ENCODE peak calls at places on chromosomes 2 and 18, in five cellular contexts. One of them, this sample, is unnamed.
A peak's percentile ranks its signal among the peaks of the same experiment; 100 is the strongest.

GRCh38 chr18:69727912-69728572 is 219.6 kb downstream of the CD226 start:
- DNase-seq in AG09309: no peak
- DNase-seq in IMR-90: no peak
- DNase-seq in tibial artery: no peak
- DNase-seq in psoas muscle: no peak
- DNase-seq in this sample: no peak

GRCh38 chr2:167925775-167926174 is 321.6 kb downstream of the STK39 start:
- DNase-seq in AG09309: no peak
- DNase-seq in psoas muscle: no peak
- DNase-seq in tibial artery: no peak
- DNase-seq in IMR-90: no peak
- DNase-seq in this sample: no peak

GRCh38 chr18:5518899-5519371 is 24.9 kb downstream of the EPB41L3 start:
- DNase-seq in AG09309: no peak
- DNase-seq in psoas muscle: no peak
- DNase-seq in IMR-90: peak; percentile 71
- DNase-seq in tibial artery: no peak
- DNase-seq in this sample: peak; percentile 90

GRCh38 chr2:85797959-85798358 is 44.2 kb downstream of the ATOH8 start:
- DNase-seq in AG09309: no peak
- DNase-seq in IMR-90: peak; percentile 49
- DNase-seq in tibial artery: peak; percentile 16
- DNase-seq in psoas muscle: no peak
- DNase-seq in this sample: peak; percentile 63

GRCh38 chr2:191638079-191638801 is 39.7 kb upstream of the NABP1 start:
- DNase-seq in IMR-90: no peak
- DNase-seq in AG09309: no peak
- DNase-seq in psoas muscle: no peak
- DNase-seq in tibial artery: no peak
- DNase-seq in this sample: no peak

GRCh38 chr2:182904844-182905243 is 38.4 kb upstream of the FRZB start:
- DNase-seq in psoas muscle: no peak
- DNase-seq in IMR-90: no peak
- DNase-seq in AG09309: no peak
- DNase-seq in tibial artery: no peak
- DNase-seq in this sample: no peak

GRCh38 chr2:132416080-132416911 is at the start of gene GPR39:
- DNase-seq in tibial artery: peak; percentile 33
- DNase-seq in psoas muscle: peak; percentile 72
- DNase-seq in AG09309: peak; percentile 84
- DNase-seq in IMR-90: peak; percentile 96
- DNase-seq in this sample: peak; percentile 94

GRCh38 chr18:33580540-33580939 is 2.5 kb downstream of the ASXL3 start:
- DNase-seq in tibial artery: no peak
- DNase-seq in IMR-90: no peak
- DNase-seq in psoas muscle: no peak
- DNase-seq in AG09309: no peak
- DNase-seq in this sample: no peak

GRCh38 chr2:134727385-134727784 is 8.6 kb upstream of the TMEM163 start:
- DNase-seq in AG09309: no peak
- DNase-seq in psoas muscle: no peak
- DNase-seq in tibial artery: no peak
- DNase-seq in IMR-90: no peak
- DNase-seq in this sample: peak; percentile 47

GRCh38 chr18:78822886-78823285 is 156.7 kb upstream of the SALL3 start:
- DNase-seq in psoas muscle: no peak
- DNase-seq in tibial artery: no peak
- DNase-seq in IMR-90: no peak
- DNase-seq in AG09309: no peak
- DNase-seq in this sample: no peak

GRCh38 chr18:48024009-48024512 is 93.6 kb upstream of the SMAD2 start:
- DNase-seq in psoas muscle: no peak
- DNase-seq in AG09309: no peak
- DNase-seq in tibial artery: no peak
- DNase-seq in IMR-90: no peak
- DNase-seq in this sample: no peak

GRCh38 chr2:168475636-168476035 is 19.6 kb downstream of the CERS6 start:
- DNase-seq in tibial artery: no peak
- DNase-seq in IMR-90: no peak
- DNase-seq in psoas muscle: no peak
- DNase-seq in AG09309: no peak
- DNase-seq in this sample: no peak

GRCh38 chr2:209331291-209331844 is 92.5 kb upstream of the MAP2 start:
- DNase-seq in tibial artery: no peak
- DNase-seq in psoas muscle: no peak
- DNase-seq in IMR-90: peak; percentile 28
- DNase-seq in AG09309: peak; percentile 5
- DNase-seq in this sample: peak; percentile 66

GRCh38 chr2:237995036-237995435 is 28.2 kb downstream of the UBE2F start:
- DNase-seq in IMR-90: no peak
- DNase-seq in AG09309: no peak
- DNase-seq in psoas muscle: no peak
- DNase-seq in tibial artery: no peak
- DNase-seq in this sample: no peak

GRCh38 chr2:175490306-175490705 is 308.8 kb upstream of the ATP5MC3 start:
- DNase-seq in AG09309: no peak
- DNase-seq in tibial artery: no peak
- DNase-seq in psoas muscle: no peak
- DNase-seq in IMR-90: no peak
- DNase-seq in this sample: no peak

GRCh38 chr2:61411109-61411508 is 59.8 kb downstream of the USP34 start:
- DNase-seq in IMR-90: no peak
- DNase-seq in psoas muscle: no peak
- DNase-seq in tibial artery: no peak
- DNase-seq in AG09309: no peak
- DNase-seq in this sample: no peak

GRCh38 chr18:457120-457519 is 43.4 kb downstream of the COLEC12 start:
- DNase-seq in psoas muscle: peak; percentile 80
- DNase-seq in AG09309: peak; percentile 59
- DNase-seq in tibial artery: peak; percentile 70
- DNase-seq in IMR-90: peak; percentile 70
- DNase-seq in this sample: peak; percentile 95

GRCh38 chr18:42752921-42753320 is 362.6 kb downstream of the RIT2 start:
- DNase-seq in tibial artery: no peak
- DNase-seq in AG09309: no peak
- DNase-seq in psoas muscle: no peak
- DNase-seq in IMR-90: no peak
- DNase-seq in this sample: no peak

GRCh38 chr2:158921599-158922408 is 46.6 kb upstream of the TANC1 start:
- DNase-seq in tibial artery: no peak
- DNase-seq in psoas muscle: no peak
- DNase-seq in AG09309: no peak
- DNase-seq in IMR-90: no peak
- DNase-seq in this sample: no peak

GRCh38 chr2:127134833-127135830 is 28.2 kb upstream of the BIN1 start:
- DNase-seq in tibial artery: no peak
- DNase-seq in IMR-90: no peak
- DNase-seq in AG09309: no peak
- DNase-seq in psoas muscle: peak; percentile 70
- DNase-seq in this sample: no peak

GRCh38 chr2:72581560-72582181 is 244.2 kb downstream of the EXOC6B start:
- DNase-seq in psoas muscle: no peak
- DNase-seq in AG09309: no peak
- DNase-seq in tibial artery: no peak
- DNase-seq in IMR-90: no peak
- DNase-seq in this sample: no peak

GRCh38 chr2:191656792-191657191 is 21.1 kb upstream of the NABP1 start:
- DNase-seq in AG09309: no peak
- DNase-seq in psoas muscle: no peak
- DNase-seq in IMR-90: no peak
- DNase-seq in tibial artery: no peak
- DNase-seq in this sample: no peak

GRCh38 chr2:25238920-25239319 is 70.5 kb upstream of the POMC start:
- DNase-seq in tibial artery: no peak
- DNase-seq in IMR-90: no peak
- DNase-seq in psoas muscle: no peak
- DNase-seq in AG09309: no peak
- DNase-seq in this sample: no peak

GRCh38 chr18:12254137-12254819 is at the start of gene CIDEA:
- DNase-seq in IMR-90: no peak
- DNase-seq in AG09309: no peak
- DNase-seq in psoas muscle: peak; percentile 46
- DNase-seq in tibial artery: no peak
- DNase-seq in this sample: no peak

GRCh38 chr18:12254820-12255511 is 805 bp downstream of the CIDEA start:
- DNase-seq in psoas muscle: peak; percentile 33
- DNase-seq in tibial artery: no peak
- DNase-seq in AG09309: no peak
- DNase-seq in IMR-90: no peak
- DNase-seq in this sample: no peak

GRCh38 chr18:12253027-12253426 is 1.1 kb upstream of the CIDEA start:
- DNase-seq in IMR-90: no peak
- DNase-seq in AG09309: no peak
- DNase-seq in psoas muscle: peak; percentile 12
- DNase-seq in tibial artery: no peak
- DNase-seq in this sample: no peak

GRCh38 chr18:12252061-12252460 is 2.1 kb upstream of the CIDEA start:
- DNase-seq in AG09309: no peak
- DNase-seq in tibial artery: no peak
- DNase-seq in psoas muscle: peak; percentile 16
- DNase-seq in IMR-90: no peak
- DNase-seq in this sample: no peak

GRCh38 chr18:12253517-12254136 is 534 bp upstream of the CIDEA start:
- DNase-seq in IMR-90: no peak
- DNase-seq in AG09309: no peak
- DNase-seq in psoas muscle: peak; percentile 39
- DNase-seq in tibial artery: no peak
- DNase-seq in this sample: no peak
- H3K4me3 ChIP-seq in IMR-90: no peak overlapping the region
- H3K4me3 ChIP-seq in AG09309: peak overlapping the region; percentile 5
- H3K4me3 ChIP-seq in psoas muscle: peak overlapping the region; percentile 56
- H3K4me3 ChIP-seq in tibial artery: peak overlapping the region; percentile 28
- H3K4me3 ChIP-seq in this sample: no peak overlapping the region

GRCh38 chr2:232658217-232658785 is 24.9 kb downstream of the EFHD1 start:
- DNase-seq in tibial artery: no peak
- DNase-seq in psoas muscle: no peak
- DNase-seq in IMR-90: no peak
- DNase-seq in AG09309: no peak
- DNase-seq in this sample: peak; percentile 28
- TF ChIP-seq CTCF in tibial artery: no peak
- TF ChIP-seq CTCF in psoas muscle: peak; percentile 3
- TF ChIP-seq CTCF in IMR-90: no peak
- TF ChIP-seq CTCF in AG09309: peak; percentile 25
- TF ChIP-seq CTCF in this sample: no peak

GRCh38 chr2:223052710-223053261 is 796 bp downstream of the KCNE4 start:
- DNase-seq in IMR-90: no peak
- DNase-seq in tibial artery: peak; percentile 36
- DNase-seq in AG09309: no peak
- DNase-seq in psoas muscle: no peak
- DNase-seq in this sample: no peak
- H3K4me3 ChIP-seq in IMR-90: peak overlapping the region; percentile 41
- H3K4me3 ChIP-seq in tibial artery: peak overlapping the region; percentile 73
- H3K4me3 ChIP-seq in AG09309: peak overlapping the region; percentile 53
- H3K4me3 ChIP-seq in psoas muscle: peak overlapping the region; percentile 59
- H3K4me3 ChIP-seq in this sample: peak overlapping the region; percentile 54

GRCh38 chr2:1136071-1136470 is 185.4 kb downstream of the SNTG2 start:
- DNase-seq in tibial artery: no peak
- DNase-seq in AG09309: no peak
- DNase-seq in psoas muscle: no peak
- DNase-seq in IMR-90: peak; percentile 4
- DNase-seq in this sample: peak; percentile 3
- TF ChIP-seq CTCF in tibial artery: no peak
- TF ChIP-seq CTCF in AG09309: peak; percentile 74
- TF ChIP-seq CTCF in psoas muscle: no peak
- TF ChIP-seq CTCF in IMR-90: peak; percentile 43
- TF ChIP-seq CTCF in this sample: peak; percentile 29

GRCh38 chr2:196516541-196516940 is 123.0 kb upstream of the CCDC150 start:
- DNase-seq in AG09309: peak; percentile 16
- DNase-seq in tibial artery: no peak
- DNase-seq in IMR-90: no peak
- DNase-seq in psoas muscle: no peak
- DNase-seq in this sample: peak; percentile 53

GRCh38 chr2:196515608-196516007 is 123.9 kb upstream of the CCDC150 start:
- DNase-seq in tibial artery: no peak
- DNase-seq in AG09309: no peak
- DNase-seq in psoas muscle: no peak
- DNase-seq in IMR-90: no peak
- DNase-seq in this sample: no peak

GRCh38 chr2:196513796-196514526 is 125.6 kb upstream of the CCDC150 start:
- DNase-seq in psoas muscle: no peak
- DNase-seq in AG09309: no peak
- DNase-seq in tibial artery: no peak
- DNase-seq in IMR-90: no peak
- DNase-seq in this sample: no peak

GRCh38 chr2:196514641-196515040 is 124.9 kb upstream of the CCDC150 start:
- DNase-seq in tibial artery: no peak
- DNase-seq in IMR-90: no peak
- DNase-seq in psoas muscle: no peak
- DNase-seq in AG09309: no peak
- DNase-seq in this sample: no peak

GRCh38 chr2:196515041-196515440 is 124.5 kb upstream of the CCDC150 start:
- DNase-seq in tibial artery: no peak
- DNase-seq in psoas muscle: no peak
- DNase-seq in AG09309: no peak
- DNase-seq in IMR-90: no peak
- DNase-seq in this sample: no peak
- H3K4me3 ChIP-seq in tibial artery: no peak overlapping the region
- H3K4me3 ChIP-seq in psoas muscle: no peak overlapping the region
- H3K4me3 ChIP-seq in AG09309: no peak overlapping the region
- H3K4me3 ChIP-seq in IMR-90: no peak overlapping the region
- H3K4me3 ChIP-seq in this sample: no peak overlapping the region

GRCh38 chr2:120177973-120178372 is 45.2 kb downstream of the TMEM185B start:
- DNase-seq in psoas muscle: no peak
- DNase-seq in AG09309: no peak
- DNase-seq in tibial artery: no peak
- DNase-seq in IMR-90: no peak
- DNase-seq in this sample: no peak

GRCh38 chr2:120180066-120180465 is 43.1 kb downstream of the TMEM185B start:
- DNase-seq in tibial artery: no peak
- DNase-seq in AG09309: no peak
- DNase-seq in psoas muscle: no peak
- DNase-seq in IMR-90: no peak
- DNase-seq in this sample: no peak

GRCh38 chr2:120175000-120175581 is 48.1 kb downstream of the TMEM185B start:
- DNase-seq in psoas muscle: no peak
- DNase-seq in AG09309: peak; percentile 28
- DNase-seq in IMR-90: peak; percentile 79
- DNase-seq in tibial artery: no peak
- DNase-seq in this sample: peak; percentile 76

GRCh38 chr2:120176526-120176925 is 46.7 kb downstream of the TMEM185B start:
- DNase-seq in tibial artery: no peak
- DNase-seq in psoas muscle: no peak
- DNase-seq in AG09309: no peak
- DNase-seq in IMR-90: no peak
- DNase-seq in this sample: no peak

GRCh38 chr2:120177011-120177621 is 46.1 kb downstream of the TMEM185B start:
- DNase-seq in tibial artery: no peak
- DNase-seq in psoas muscle: peak; percentile 70
- DNase-seq in AG09309: no peak
- DNase-seq in IMR-90: no peak
- DNase-seq in this sample: no peak
- TF ChIP-seq CTCF in tibial artery: no peak
- TF ChIP-seq CTCF in psoas muscle: no peak
- TF ChIP-seq CTCF in AG09309: no peak
- TF ChIP-seq CTCF in IMR-90: no peak
- TF ChIP-seq CTCF in this sample: no peak

This sample was measured in fibroblast of mammary gland.